ENCODE peak calls at places on chromosomes 11 and 22, in seven cellular contexts. V is H9, E is IMR-90, F is H1, B is mesendoderm, R is mesenchymal stem cell, I is neuronal stem cell. P is an unnamed sample.

GRCh38 chr11:78350646-78351165 is 66.9 kb downstream of the GAB2 start:
- DNase-seq in E (peak; percentile 47), F (no peak), I (no peak), R (peak; percentile 47), B (no peak), V (no peak), P (peak; percentile 26)

GRCh38 chr22:49206281-49206680 is 621.4 kb downstream of the BRD1 start:
- DNase-seq in B (no peak), E (no peak), R (no peak), V (peak; percentile 14), F (no peak), I (no peak), P (no peak)

GRCh38 chr11:130436171-130436570 is 7.8 kb upstream of the ADAMTS8 start:
- DNase-seq in E (no peak), I (no peak), B (no peak), R (no peak), F (no peak), V (no peak), P (peak; percentile 49)

GRCh38 chr22:49957826-49958461 is 2.6 kb upstream of the PIM3 start:
- DNase-seq in R (no peak), V (no peak), F (no peak), I (no peak), B (no peak), E (no peak), P (no peak)

GRCh38 chr11:130476200-130476921 is 27.9 kb downstream of the ADAMTS15 start:
- DNase-seq in E (peak; percentile 10), V (no peak), F (no peak), I (no peak), B (peak; percentile 62), R (peak; percentile 23), P (peak; percentile 47)

GRCh38 chr22:36486619-36487384 is 5.4 kb upstream of the TXN2 start:
- DNase-seq in E (peak; percentile 68), V (peak; percentile 73), R (peak; percentile 80), I (no peak), B (peak; percentile 73), F (no peak), P (peak; percentile 83)

GRCh38 chr11:64862914-64863313 is 15.5 kb downstream of the EHD1 start:
- DNase-seq in I (no peak), B (no peak), F (no peak), R (no peak), V (no peak), E (no peak), P (no peak)

GRCh38 chr22:29167032-29167911 is 38.4 kb upstream of the EMID1 start:
- DNase-seq in V (no peak), E (no peak), F (no peak), B (no peak), R (no peak), I (no peak), P (peak; percentile 3)

GRCh38 chr11:20057055-20057943 is 103.0 kb downstream of the DBX1 start:
- DNase-seq in I (no peak), R (no peak), F (no peak), B (no peak), V (no peak), E (peak; percentile 65), P (no peak)

GRCh38 chr22:29469755-29470154 is 10.3 kb upstream of the NEFH start:
- DNase-seq in V (peak; percentile 58), E (no peak), F (no peak), B (peak; percentile 62), I (no peak), R (no peak), P (no peak)

GRCh38 chr11:84117394-84117793 is 831.2 kb upstream of the CCDC90B start:
- DNase-seq in E (peak; percentile 16), R (peak; percentile 24), F (no peak), I (no peak), V (no peak), B (no peak), P (no peak)

GRCh38 chr11:111406589-111406988 is 27.5 kb upstream of the POU2AF1 start:
- DNase-seq in V (no peak), E (no peak), F (no peak), R (no peak), I (no peak), B (no peak), P (no peak)

GRCh38 chr11:69674267-69674885 is 777 bp downstream of the LTO1 start:
- DNase-seq in F (no peak), V (no peak), R (peak; percentile 92), E (peak; percentile 92), I (no peak), B (no peak), P (peak; percentile 61)

DNA sequence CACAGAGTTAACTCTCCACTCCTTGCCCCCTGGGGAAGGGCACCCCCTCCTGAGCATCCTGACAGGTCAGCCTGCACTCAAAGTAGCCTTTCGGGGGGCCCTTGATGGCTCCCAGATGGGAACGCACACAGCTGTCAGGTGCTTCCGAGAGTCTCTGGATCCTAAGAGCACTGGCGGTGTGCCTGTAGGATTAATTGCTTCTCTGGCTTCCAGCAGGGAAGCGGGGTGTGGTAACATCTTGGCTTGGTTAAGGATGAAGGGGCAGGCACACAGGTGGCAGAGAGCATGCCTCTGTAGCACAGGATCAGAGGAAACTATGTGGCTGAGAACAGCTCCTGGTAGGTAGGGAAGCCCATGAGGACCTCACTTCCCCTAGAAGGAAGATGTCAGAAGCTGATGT is 199.8 kb downstream of the MIAT start:
- DNase-seq in E (no peak), B (no peak), I (no peak), R (no peak), V (no peak), F (no peak), P (no peak)
- H3K23ac ChIP-seq in E (no peak overlapping the region), B (no peak overlapping the region), I (no peak overlapping the region), R (no peak overlapping the region), V (no peak overlapping the region), F (no peak overlapping the region), P (no peak overlapping the region)

GRCh38 chr11:93668171-93668570 is 6.7 kb downstream of the CEP295 start:
- DNase-seq in V (no peak), I (no peak), B (no peak), R (no peak), F (no peak), E (peak; percentile 5), P (no peak)
- H3K23ac ChIP-seq in V (no peak overlapping the region), I (no peak overlapping the region), B (no peak overlapping the region), R (no peak overlapping the region), F (no peak overlapping the region), E (no peak overlapping the region), P (no peak overlapping the region)

DNA sequence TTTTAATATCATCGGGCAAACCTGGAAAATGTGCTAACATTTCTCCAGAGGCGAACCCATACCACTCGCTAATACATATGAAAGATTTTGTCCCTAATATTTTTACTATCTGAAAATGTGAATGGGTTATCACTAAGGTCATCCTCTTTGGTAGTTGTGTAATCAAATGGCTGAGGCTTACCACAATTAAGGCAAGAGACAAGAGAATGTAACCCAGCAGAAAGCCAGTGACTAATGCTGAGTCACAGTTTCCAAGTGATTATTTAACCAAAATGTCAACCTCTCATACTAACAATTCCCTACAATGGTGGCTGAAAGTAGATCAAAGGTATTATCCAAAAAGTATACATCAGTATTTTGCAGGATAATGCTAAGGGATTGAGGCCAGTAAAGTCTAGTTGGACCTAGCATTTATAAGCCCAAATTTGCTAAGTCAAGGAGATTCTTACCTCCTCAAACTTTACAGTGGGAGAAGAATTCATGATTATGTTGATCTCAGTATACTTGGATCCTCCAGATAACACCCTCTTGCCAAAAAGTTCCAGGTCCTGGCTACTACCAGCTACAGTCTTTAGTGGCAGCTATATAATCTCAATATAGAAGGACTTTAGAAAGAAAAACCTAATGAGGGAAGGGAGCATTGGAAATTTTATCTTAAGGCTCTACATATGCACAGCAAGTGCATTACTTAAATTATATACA is 25.6 kb downstream of the SIK3 start:
- DNase-seq in E (peak; percentile 96), V (no peak), I (no peak), B (peak; percentile 94), F (no peak), R (peak; percentile 96), P (peak; percentile 96)
- H3K23ac ChIP-seq in E (no peak overlapping the region), V (no peak overlapping the region), I (no peak overlapping the region), B (no peak overlapping the region), F (no peak overlapping the region), R (no peak overlapping the region), P (no peak overlapping the region)

GRCh38 chr11:2523821-2524391 is 79.1 kb downstream of the KCNQ1 start:
- DNase-seq in F (no peak), E (no peak), B (no peak), R (no peak), V (peak; percentile 18), I (no peak), P (no peak)
- H3K23ac ChIP-seq in F (no peak overlapping the region), E (no peak overlapping the region), B (no peak overlapping the region), R (no peak overlapping the region), V (no peak overlapping the region), I (peak overlapping the region; percentile 52), P (no peak overlapping the region)

DNA sequence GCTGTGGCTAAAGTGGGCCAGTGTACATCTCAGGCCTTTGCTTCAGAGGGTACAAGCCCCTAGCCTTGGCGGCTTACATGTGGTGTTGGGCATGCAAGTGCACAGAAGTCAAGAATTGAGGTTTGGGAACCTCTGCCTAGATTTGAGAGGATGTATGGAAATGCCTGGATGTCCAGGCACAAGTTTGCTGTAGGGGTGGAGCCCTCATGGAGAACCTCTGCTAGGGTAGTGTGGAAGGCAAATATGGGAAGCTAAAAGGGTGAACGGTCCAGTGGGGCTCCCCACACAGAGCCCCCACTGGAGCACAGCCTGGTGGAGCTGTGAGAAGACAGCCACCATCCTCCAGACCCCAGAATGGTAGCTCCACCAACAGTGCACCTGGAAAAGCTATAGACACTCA is 28.5 kb upstream of the PGR start:
- DNase-seq in V (no peak), I (no peak), F (no peak), B (no peak), E (no peak), R (no peak), P (no peak)
- H3K23ac ChIP-seq in V (no peak overlapping the region), I (no peak overlapping the region), F (no peak overlapping the region), B (no peak overlapping the region), E (no peak overlapping the region), R (no peak overlapping the region), P (no peak overlapping the region)

GRCh38 chr11:128830290-128830813 is 36.7 kb downstream of the KCNJ1 start:
- DNase-seq in E (no peak), R (peak; percentile 4), I (no peak), B (no peak), V (no peak), F (no peak), P (no peak)
- H3K23ac ChIP-seq in E (no peak overlapping the region), R (no peak overlapping the region), I (no peak overlapping the region), B (no peak overlapping the region), V (no peak overlapping the region), F (no peak overlapping the region), P (no peak overlapping the region)